ENCODE peak calls at places on chromosomes 16 and 17, in six cellular contexts. D, O, F, V, J and R are unnamed samples.
A peak's percentile ranks its signal among the peaks of the same experiment; 100 is the strongest.

GRCh38 chr17:58556833-58557250 is 42.4 kb upstream of the MTMR4 start:
- DNase-seq in J (no peak), V (no peak), F (peak; percentile 54), D (no peak), O (no peak), R (no peak)

GRCh38 chr17:8430966-8431365 is 4.7 kb upstream of the NDEL1 start:
- DNase-seq in O (no peak), V (peak; percentile 61), F (no peak), J (peak; percentile 55), D (no peak), R (no peak)

GRCh38 chr17:45147102-45147580 is 1.1 kb upstream of the HEXIM1 start:
- DNase-seq in V (no peak), O (peak; percentile 82), D (no peak), F (peak; percentile 87), J (peak; percentile 60), R (no peak)

GRCh38 chr17:2222301-2222700 is 81.3 kb downstream of the SMG6 start:
- DNase-seq in V (no peak), O (no peak), D (no peak), F (no peak), J (no peak), R (no peak)

GRCh38 chr17:8159032-8159400 is 3.7 kb downstream of the VAMP2 start:
- DNase-seq in F (no peak), J (no peak), D (no peak), V (no peak), O (no peak), R (no peak)

GRCh38 chr16:20409398-20410152 is at the start of gene ACSM5:
- DNase-seq in D (no peak), V (no peak), F (no peak), O (no peak), J (no peak), R (no peak)

GRCh38 chr16:51752596-51752995 is 601.5 kb upstream of the SALL1 start:
- DNase-seq in O (no peak), V (no peak), D (no peak), F (no peak), J (no peak), R (no peak)

GRCh38 chr17:80569936-80570335 is 25.3 kb downstream of the RPTOR start:
- DNase-seq in J (no peak), F (no peak), O (no peak), D (no peak), V (no peak), R (no peak)

GRCh38 chr17:10105513-10106001 is 92.8 kb downstream of the GAS7 start:
- DNase-seq in V (no peak), F (no peak), J (no peak), O (peak; percentile 24), D (no peak), R (no peak)

GRCh38 chr17:38559880-38560230 is 45.9 kb downstream of the SRCIN1 start:
- DNase-seq in F (no peak), D (no peak), V (no peak), O (no peak), J (no peak), R (no peak)

GRCh38 chr17:2776589-2777241 is 19.5 kb upstream of the RAP1GAP2 start:
- DNase-seq in O (no peak), J (no peak), V (no peak), F (no peak), D (no peak), R (no peak)

GRCh38 chr16:81645303-81645702 is 133.8 kb upstream of the PLCG2 start:
- DNase-seq in V (peak; percentile 67), D (peak; percentile 42), F (no peak), O (peak; percentile 78), J (peak; percentile 87), R (peak; percentile 96)

GRCh38 chr16:54241525-54241924 is 45.1 kb downstream of the IRX3 start:
- DNase-seq in J (no peak), F (no peak), D (no peak), V (no peak), O (no peak), R (no peak)

GRCh38 chr16:65497571-65497970 is 375.7 kb upstream of the CDH11 start:
- DNase-seq in F (no peak), D (no peak), V (no peak), O (no peak), J (no peak), R (no peak)

GRCh38 chr16:79997257-79997656 is 396.7 kb upstream of the MAF start:
- DNase-seq in F (peak; percentile 10), O (peak; percentile 3), D (peak; percentile 2), V (no peak), J (no peak), R (no peak)

GRCh38 chr16:49453001-49453400 is 79.4 kb downstream of the C16orf78 start:
- DNase-seq in V (no peak), D (no peak), J (no peak), F (no peak), O (no peak), R (no peak)

GRCh38 chr17:59859444-59860025 is 33.2 kb downstream of the TUBD1 start:
- DNase-seq in D (no peak), O (peak; percentile 77), J (no peak), V (peak; percentile 33), F (peak; percentile 47), R (no peak)

GRCh38 chr17:16003841-16004240 is 4.2 kb downstream of the TTC19 start:
- DNase-seq in D (no peak), F (no peak), O (no peak), V (no peak), J (no peak), R (no peak)

GRCh38 chr17:48995871-48996695 is 1.1 kb upstream of the IGF2BP1 start:
- DNase-seq in O (peak; percentile 55), J (no peak), D (no peak), V (no peak), F (peak; percentile 66), R (no peak)

GRCh38 chr16:13439766-13440165 is 480.2 kb upstream of the ERCC4 start:
- DNase-seq in V (no peak), D (no peak), F (no peak), O (no peak), J (no peak), R (no peak)

GRCh38 chr17:62792122-62792800 is 15.9 kb downstream of the MARCHF10 start:
- DNase-seq in J (no peak), D (peak; percentile 91), V (peak; percentile 90), F (no peak), O (peak; percentile 96), R (peak; percentile 82)

GRCh38 chr16:64278196-64278595 is 843.7 kb downstream of the CDH11 start:
- DNase-seq in V (no peak), J (no peak), D (peak; percentile 3), O (peak; percentile 34), F (no peak), R (no peak)

GRCh38 chr16:81511371-81511770 is 66.8 kb downstream of the CMIP start:
- DNase-seq in D (peak; percentile 38), V (no peak), F (no peak), O (peak; percentile 84), J (no peak), R (peak; percentile 52)

GRCh38 chr17:46150216-46150963 is 42.8 kb downstream of the KANSL1 start:
- DNase-seq in D (no peak), V (no peak), J (no peak), O (no peak), F (no peak), R (no peak)

GRCh38 chr16:2829501-2830354 is at the start of gene ZG16B:
- DNase-seq in D (no peak), F (no peak), J (peak; percentile 68), O (no peak), V (no peak), R (no peak)

GRCh38 chr16:84643180-84643583 is 5.1 kb upstream of the KLHL36 start:
- DNase-seq in V (peak; percentile 81), F (no peak), D (peak; percentile 71), O (peak; percentile 96), J (no peak), R (peak; percentile 56)

GRCh38 chr16:79286646-79287423 is 313.7 kb downstream of the MAF start:
- DNase-seq in F (peak; percentile 91), D (no peak), O (no peak), V (no peak), J (no peak), R (no peak)

GRCh38 chr17:68455756-68456528 is 1.4 kb downstream of the WIPI1 start:
- DNase-seq in D (no peak), O (peak; percentile 90), F (no peak), J (peak; percentile 64), V (peak; percentile 90), R (no peak)

GRCh38 chr16:1871974-1872635 is at the start of gene MEIOB:
- DNase-seq in D (no peak), O (peak; percentile 50), V (no peak), J (no peak), F (no peak), R (no peak)

GRCh38 chr16:648071-648785 is 937 bp upstream of the WDR90 start:
- DNase-seq in O (peak; percentile 65), J (no peak), D (no peak), V (no peak), F (peak; percentile 75), R (no peak)
- TF ChIP-seq CTCF in O (peak; percentile 35), J (peak; percentile 32), D (peak; percentile 29), V (peak; percentile 51), F (peak; percentile 87), R (peak; percentile 53)

DNA sequence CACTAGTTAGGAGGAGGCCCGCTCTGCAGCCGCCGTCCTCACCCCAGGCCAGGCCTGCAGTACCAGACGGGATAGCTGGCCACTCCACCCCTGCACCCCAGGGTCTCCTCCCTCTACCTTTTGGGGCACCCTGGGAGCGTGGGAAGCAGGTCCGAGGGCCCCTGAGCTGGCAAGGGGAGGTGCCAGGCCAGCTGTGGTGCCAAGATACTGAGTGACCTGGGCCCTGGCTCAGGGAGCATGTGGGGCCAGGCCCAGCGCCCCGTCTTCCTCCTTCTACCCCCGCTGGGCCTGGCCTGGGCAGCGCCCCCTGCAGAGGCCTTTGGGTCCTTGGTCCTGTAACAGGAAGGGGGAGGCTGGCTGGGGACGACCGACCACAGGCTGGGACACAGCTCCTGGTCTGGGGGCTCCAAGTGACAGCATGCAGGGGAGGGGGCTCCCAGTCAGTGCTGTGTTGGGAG is 13.0 kb downstream of the PAM16 start:
- DNase-seq in V (no peak), D (no peak), J (no peak), F (no peak), O (no peak), R (no peak)
- TF ChIP-seq CTCF in V (no peak), D (peak; percentile 9), J (no peak), F (no peak), O (no peak), R (no peak)

GRCh38 chr17:5077781-5078105 is 524 bp upstream of the ZFP3 start:
- DNase-seq in O (no peak), F (no peak), J (no peak), V (no peak), D (no peak), R (no peak)

GRCh38 chr17:5080591-5080990 is 2.3 kb downstream of the ZFP3 start:
- DNase-seq in F (no peak), O (no peak), V (no peak), D (no peak), J (no peak), R (no peak)

GRCh38 chr17:5078106-5079028 is at the start of gene ZFP3:
- DNase-seq in J (peak; percentile 88), O (peak; percentile 92), F (peak; percentile 71), V (peak; percentile 40), D (peak; percentile 24), R (peak; percentile 51)
- TF ChIP-seq CTCF in J (peak; percentile 14), O (no peak), F (peak; percentile 31), V (no peak), D (peak; percentile 4), R (no peak)

GRCh38 chr17:75654176-75654575 is 12.8 kb downstream of the RECQL5 start:
- DNase-seq in O (peak; percentile 32), D (no peak), V (no peak), J (peak; percentile 34), F (no peak), R (no peak)
- TF ChIP-seq CTCF in O (no peak), D (peak; percentile 26), V (peak; percentile 38), J (no peak), F (peak; percentile 56), R (peak; percentile 15)